ENCODE peak calls at places on chromosomes 6 and 20, in five cellular contexts. K is effector CD8-positive, alpha-beta T cell; H is Caki2; Y is Panc1; N is KBM-7. S is an unnamed sample.

GRCh38 chr6:75196051-75196743 is 9.7 kb downstream of the COL12A1 start:
- DNase-seq in Y (no peak), N (no peak), K (no peak), H (no peak), S (no peak)

GRCh38 chr6:64831680-64832079 is 875.3 kb downstream of the EYS start:
- DNase-seq in K (no peak), Y (no peak), H (no peak), N (no peak), S (no peak)

GRCh38 chr6:33126101-33126714 is 50.4 kb downstream of the HLA-DPB1 start:
- DNase-seq in Y (no peak), N (peak; percentile 55), K (peak; percentile 36), H (no peak), S (no peak)

GRCh38 chr6:44735631-44735963 is 348.1 kb downstream of the CDC5L start:
- DNase-seq in H (peak; percentile 17), N (no peak), K (no peak), Y (no peak), S (peak; percentile 25)

GRCh38 chr20:63009988-63010769 is 3.4 kb upstream of the BHLHE23 start:
- DNase-seq in N (peak; percentile 69), Y (no peak), H (peak; percentile 69), K (peak; percentile 66), S (no peak)

GRCh38 chr6:51199272-51199671 is 380.6 kb downstream of the TFAP2B start:
- DNase-seq in H (no peak), K (no peak), N (no peak), Y (no peak), S (no peak)

GRCh38 chr6:135129139-135129867 is 51.8 kb upstream of the MYB start:
- DNase-seq in H (no peak), N (peak; percentile 60), K (no peak), Y (no peak), S (no peak)

GRCh38 chr20:40704828-40705227 is 15.8 kb upstream of the MAFB start:
- DNase-seq in H (no peak), K (no peak), N (no peak), Y (no peak), S (no peak)

GRCh38 chr6:122580731-122581130 is 29.5 kb upstream of the PKIB start:
- DNase-seq in H (peak; percentile 21), N (no peak), Y (no peak), K (no peak), S (no peak)

GRCh38 chr6:138271451-138271850 is 53.2 kb upstream of the PBOV1 start:
- DNase-seq in Y (no peak), K (no peak), H (no peak), N (no peak), S (no peak)

GRCh38 chr6:136371951-136372350 is 82.3 kb upstream of the BCLAF1 start:
- DNase-seq in H (no peak), K (no peak), Y (no peak), N (no peak), S (no peak)

GRCh38 chr6:54060286-54060685 is 51.0 kb upstream of the MLIP start:
- DNase-seq in Y (no peak), K (no peak), N (peak; percentile 42), H (no peak), S (peak; percentile 66)

GRCh38 chr6:44645276-44645675 is 257.8 kb downstream of the CDC5L start:
- DNase-seq in N (peak; percentile 17), Y (no peak), K (no peak), H (no peak), S (no peak)

GRCh38 chr6:169780571-169781091 is 29.2 kb downstream of the ERMARD start:
- DNase-seq in Y (no peak), K (no peak), H (peak; percentile 83), N (no peak), S (no peak)

GRCh38 chr6:130164251-130164650 is 58.5 kb downstream of the SAMD3 start:
- DNase-seq in K (no peak), H (no peak), Y (no peak), N (no peak), S (no peak)

GRCh38 chr6:40441132-40441531 is 146.0 kb downstream of the LRFN2 start:
- DNase-seq in N (no peak), Y (no peak), K (no peak), H (no peak), S (no peak)

GRCh38 chr6:63872233-63872632 is 236.6 kb downstream of the PHF3 start:
- DNase-seq in Y (no peak), K (no peak), N (no peak), H (no peak), S (no peak)

GRCh38 chr6:79467716-79468115 is 69.5 kb downstream of the LCA5 start:
- DNase-seq in N (no peak), Y (no peak), K (no peak), H (no peak), S (no peak)

GRCh38 chr6:143176090-143177021 is 115.7 kb downstream of the AIG1 start:
- DNase-seq in N (peak; percentile 6), K (no peak), H (no peak), Y (no peak), S (peak; percentile 88)

GRCh38 chr6:52227495-52227894 is 16.8 kb downstream of the IL17F start:
- DNase-seq in N (no peak), K (no peak), Y (no peak), H (no peak), S (no peak)

GRCh38 chr20:5168582-5169396 is 42.0 kb downstream of the CDS2 start:
- DNase-seq in Y (no peak), N (peak; percentile 89), K (no peak), H (no peak), S (peak; percentile 50)

GRCh38 chr6:164014716-164015484 is 600.4 kb downstream of the QKI start:
- DNase-seq in Y (no peak), N (no peak), H (no peak), K (no peak), S (no peak)

GRCh38 chr6:74057326-74057725 is 361.3 kb downstream of the CD109 start:
- DNase-seq in H (no peak), N (no peak), K (no peak), Y (no peak), S (no peak)

GRCh38 chr20:53274365-53274764 is 302.2 kb downstream of the TSHZ2 start:
- DNase-seq in K (no peak), H (no peak), N (no peak), Y (no peak), S (no peak)

GRCh38 chr6:46935687-46936086 is 13.9 kb upstream of the ADGRF5 start:
- DNase-seq in K (no peak), Y (no peak), N (no peak), H (no peak), S (no peak)

GRCh38 chr6:53639520-53639919 is 26.0 kb downstream of the KLHL31 start:
- DNase-seq in H (no peak), N (no peak), K (no peak), Y (no peak), S (no peak)

GRCh38 chr6:150959071-150959637 is 93.7 kb downstream of the MTHFD1L start:
- DNase-seq in Y (no peak), H (no peak), K (no peak), N (no peak), S (no peak)